ENCODE peak calls at places on chromosome 11, in nine cellular contexts. One of them, this sample, is unnamed.

GRCh38 chr11:115528217-115528616 is 24.0 kb upstream of the CADM1 start:
- DNase-seq in pancreas: no peak
- DNase-seq in fibroblast of lung: no peak
- DNase-seq in HepG2: no peak
- DNase-seq in PC-9: no peak
- DNase-seq in coronary artery: no peak
- DNase-seq in aorta: no peak
- DNase-seq in K562: no peak
- DNase-seq in CD8-positive, alpha-beta T cell: no peak
- DNase-seq in this sample: no peak

GRCh38 chr11:61480936-61481335 is 27.6 kb upstream of the LRRC10B start:
- DNase-seq in pancreas: no peak
- DNase-seq in fibroblast of lung: no peak
- DNase-seq in HepG2: no peak
- DNase-seq in PC-9: peak; percentile 89
- DNase-seq in coronary artery: no peak
- DNase-seq in aorta: no peak
- DNase-seq in K562: no peak
- DNase-seq in CD8-positive, alpha-beta T cell: no peak
- DNase-seq in this sample: no peak

GRCh38 chr11:68145120-68145866 is 24.1 kb upstream of the CHKA start:
- DNase-seq in pancreas: peak; percentile 79
- DNase-seq in fibroblast of lung: no peak
- DNase-seq in HepG2: peak; percentile 92
- DNase-seq in PC-9: peak; percentile 95
- DNase-seq in coronary artery: no peak
- DNase-seq in aorta: no peak
- DNase-seq in K562: no peak
- DNase-seq in CD8-positive, alpha-beta T cell: no peak
- DNase-seq in this sample: no peak

GRCh38 chr11:16191212-16191851 is 165.0 kb downstream of the SOX6 start:
- DNase-seq in pancreas: no peak
- DNase-seq in fibroblast of lung: no peak
- DNase-seq in HepG2: peak; percentile 9
- DNase-seq in PC-9: no peak
- DNase-seq in coronary artery: no peak
- DNase-seq in aorta: no peak
- DNase-seq in K562: peak; percentile 35
- DNase-seq in CD8-positive, alpha-beta T cell: no peak
- DNase-seq in this sample: no peak

GRCh38 chr11:111272420-111272819 is 25.9 kb upstream of the POU2AF3 start:
- DNase-seq in pancreas: no peak
- DNase-seq in fibroblast of lung: no peak
- DNase-seq in HepG2: no peak
- DNase-seq in PC-9: no peak
- DNase-seq in coronary artery: no peak
- DNase-seq in aorta: no peak
- DNase-seq in K562: no peak
- DNase-seq in CD8-positive, alpha-beta T cell: no peak
- DNase-seq in this sample: no peak

GRCh38 chr11:69310351-69310750 is 16.4 kb downstream of the MYEOV start:
- DNase-seq in pancreas: no peak
- DNase-seq in fibroblast of lung: no peak
- DNase-seq in HepG2: no peak
- DNase-seq in PC-9: no peak
- DNase-seq in coronary artery: no peak
- DNase-seq in aorta: no peak
- DNase-seq in K562: no peak
- DNase-seq in CD8-positive, alpha-beta T cell: no peak
- DNase-seq in this sample: no peak

GRCh38 chr11:77176996-77177395 is 49.0 kb downstream of the MYO7A start:
- DNase-seq in pancreas: no peak
- DNase-seq in fibroblast of lung: no peak
- DNase-seq in HepG2: no peak
- DNase-seq in PC-9: no peak
- DNase-seq in coronary artery: no peak
- DNase-seq in aorta: no peak
- DNase-seq in K562: no peak
- DNase-seq in CD8-positive, alpha-beta T cell: no peak
- DNase-seq in this sample: no peak

GRCh38 chr11:112637046-112637445 is 324.2 kb upstream of the NCAM1 start:
- DNase-seq in pancreas: no peak
- DNase-seq in fibroblast of lung: no peak
- DNase-seq in HepG2: no peak
- DNase-seq in PC-9: no peak
- DNase-seq in coronary artery: no peak
- DNase-seq in aorta: no peak
- DNase-seq in K562: no peak
- DNase-seq in CD8-positive, alpha-beta T cell: no peak
- DNase-seq in this sample: peak; percentile 90

GRCh38 chr11:69272961-69273461 is 20.9 kb upstream of the MYEOV start:
- DNase-seq in pancreas: no peak
- DNase-seq in fibroblast of lung: no peak
- DNase-seq in HepG2: no peak
- DNase-seq in PC-9: no peak
- DNase-seq in coronary artery: no peak
- DNase-seq in aorta: no peak
- DNase-seq in K562: no peak
- DNase-seq in CD8-positive, alpha-beta T cell: no peak
- DNase-seq in this sample: no peak

GRCh38 chr11:116231540-116231939 is 541.2 kb downstream of the BUD13 start:
- DNase-seq in pancreas: no peak
- DNase-seq in fibroblast of lung: no peak
- DNase-seq in HepG2: no peak
- DNase-seq in PC-9: no peak
- DNase-seq in coronary artery: no peak
- DNase-seq in aorta: no peak
- DNase-seq in K562: no peak
- DNase-seq in CD8-positive, alpha-beta T cell: no peak
- DNase-seq in this sample: no peak

GRCh38 chr11:121134758-121135312 is 33.8 kb downstream of the TECTA start:
- DNase-seq in pancreas: no peak
- DNase-seq in fibroblast of lung: no peak
- DNase-seq in HepG2: no peak
- DNase-seq in PC-9: no peak
- DNase-seq in coronary artery: no peak
- DNase-seq in aorta: no peak
- DNase-seq in K562: no peak
- DNase-seq in CD8-positive, alpha-beta T cell: no peak
- DNase-seq in this sample: no peak

DNA sequence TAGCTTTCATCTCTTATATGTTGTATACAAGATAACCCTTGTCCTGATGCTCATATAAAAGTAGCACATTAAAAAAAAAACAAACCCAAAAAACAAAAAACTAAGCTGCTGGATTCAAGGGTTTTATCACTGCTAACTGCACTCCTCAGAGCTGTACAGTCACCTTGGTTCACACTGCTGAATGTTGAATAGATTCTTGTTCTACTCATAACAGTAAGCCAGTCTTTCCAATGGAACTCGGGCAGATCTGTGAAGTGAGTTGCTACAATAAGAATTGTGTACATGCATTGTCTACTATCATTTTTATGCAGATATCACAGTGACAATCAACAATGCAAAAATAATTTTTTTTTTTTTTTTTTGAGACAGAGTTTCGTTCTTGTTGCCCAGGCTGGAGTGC is 4.7 kb downstream of the HARBI1 start:
- DNase-seq in pancreas: no peak
- DNase-seq in fibroblast of lung: no peak
- DNase-seq in HepG2: no peak
- DNase-seq in PC-9: no peak
- DNase-seq in coronary artery: no peak
- DNase-seq in aorta: no peak
- DNase-seq in K562: no peak
- DNase-seq in CD8-positive, alpha-beta T cell: no peak
- DNase-seq in this sample: no peak
- H3K27ac ChIP-seq in pancreas: no peak overlapping the region
- H3K27ac ChIP-seq in fibroblast of lung: no peak overlapping the region
- H3K27ac ChIP-seq in HepG2: peak overlapping the region; percentile 72
- H3K27ac ChIP-seq in PC-9: no peak overlapping the region
- H3K27ac ChIP-seq in coronary artery: no peak overlapping the region
- H3K27ac ChIP-seq in aorta: no peak overlapping the region
- H3K27ac ChIP-seq in K562: peak overlapping the region; percentile 21
- H3K27ac ChIP-seq in CD8-positive, alpha-beta T cell: no peak overlapping the region
- H3K27ac ChIP-seq in this sample: peak overlapping the region; percentile 88

DNA sequence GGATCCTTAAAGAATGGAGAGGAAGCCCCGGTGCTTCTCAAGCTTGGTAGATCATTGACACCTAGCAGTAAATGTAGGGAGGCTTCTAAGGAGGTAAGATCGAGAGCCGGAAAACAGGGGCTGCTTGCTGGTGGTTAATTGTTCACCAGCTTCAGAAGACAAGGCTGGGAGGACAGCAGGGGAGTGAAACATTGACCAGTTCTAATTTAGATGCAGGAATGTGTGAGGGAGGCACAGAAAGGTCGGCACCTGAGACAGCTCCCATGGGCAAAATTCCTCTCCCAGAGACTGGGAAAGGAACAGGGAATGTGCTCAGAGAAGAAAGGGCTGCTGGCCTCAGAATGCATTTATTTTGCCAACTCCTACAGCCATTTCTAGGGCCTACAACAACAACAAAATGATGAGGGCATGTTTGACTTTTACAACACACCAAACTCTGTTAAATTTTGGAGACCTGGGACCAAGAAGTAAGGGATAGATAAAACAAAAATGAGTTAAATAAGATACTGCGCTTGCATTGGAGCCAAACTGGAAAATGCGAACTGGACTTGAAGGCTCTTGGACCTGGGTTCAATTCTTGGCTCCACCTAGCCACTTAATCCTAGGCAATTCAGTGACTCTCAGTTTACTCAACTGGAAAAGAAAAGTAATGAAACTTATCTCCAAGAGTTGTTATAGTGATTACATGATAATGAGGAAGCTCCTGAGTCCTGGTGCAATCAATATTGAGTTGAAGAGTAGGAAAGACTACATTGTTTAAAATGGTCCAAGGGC is 31.0 kb downstream of the FZD4 start:
- DNase-seq in pancreas: peak; percentile 36
- DNase-seq in fibroblast of lung: peak; percentile 70
- DNase-seq in HepG2: peak; percentile 72
- DNase-seq in PC-9: no peak
- DNase-seq in coronary artery: no peak
- DNase-seq in aorta: no peak
- DNase-seq in K562: no peak
- DNase-seq in CD8-positive, alpha-beta T cell: no peak
- DNase-seq in this sample: no peak
- H3K27ac ChIP-seq in pancreas: peak overlapping the region; percentile 42
- H3K27ac ChIP-seq in fibroblast of lung: no peak overlapping the region
- H3K27ac ChIP-seq in HepG2: no peak overlapping the region
- H3K27ac ChIP-seq in PC-9: no peak overlapping the region
- H3K27ac ChIP-seq in coronary artery: peak overlapping the region; percentile 38
- H3K27ac ChIP-seq in aorta: peak overlapping the region; percentile 88
- H3K27ac ChIP-seq in K562: peak overlapping the region; percentile 54
- H3K27ac ChIP-seq in CD8-positive, alpha-beta T cell: no peak overlapping the region
- H3K27ac ChIP-seq in this sample: no peak overlapping the region

DNA sequence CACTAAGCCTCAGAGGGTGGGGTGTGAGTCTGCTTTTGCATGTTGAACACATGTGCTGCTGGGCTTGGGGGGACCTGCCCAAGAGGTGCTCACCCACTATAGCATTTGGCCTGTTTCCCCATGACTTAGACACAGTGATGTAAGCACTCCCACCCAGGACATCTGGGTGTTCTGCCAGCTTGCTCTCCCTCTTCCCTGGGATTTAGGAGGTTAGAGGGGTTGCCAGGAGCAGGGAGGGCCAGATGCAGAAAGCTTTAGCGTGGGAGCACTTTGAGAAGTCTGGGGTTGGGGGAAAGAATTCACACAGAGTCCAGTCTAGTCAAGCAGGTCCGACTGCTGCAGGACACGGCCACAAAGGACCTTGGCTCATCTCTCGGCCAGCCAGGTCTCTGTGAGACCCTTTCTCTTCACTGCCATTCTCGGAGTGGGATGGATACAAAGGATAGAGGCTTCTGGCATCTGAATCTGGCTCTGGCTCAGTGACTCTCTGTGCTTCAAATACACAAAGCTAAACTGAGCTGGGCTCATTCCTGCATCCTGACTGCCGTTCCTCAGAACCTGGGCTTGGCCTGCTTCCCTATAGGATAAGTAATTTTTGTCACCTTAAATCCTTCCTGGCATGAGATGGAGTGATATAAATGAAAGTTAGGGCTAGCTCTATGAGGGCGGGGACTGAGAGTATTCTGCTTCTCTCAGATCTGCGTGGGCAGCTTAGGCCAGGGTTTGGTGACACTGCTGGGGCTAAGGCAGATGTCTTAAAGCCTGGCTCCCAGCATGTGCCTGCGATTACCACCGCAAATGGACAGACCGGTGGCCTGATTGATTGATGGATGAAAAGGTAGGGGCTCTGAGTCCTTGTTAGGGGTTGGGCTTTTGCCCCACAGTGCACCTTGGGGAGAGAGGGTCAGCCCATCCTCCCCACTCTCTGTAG is 14.5 kb downstream of the USP2 start:
- DNase-seq in pancreas: no peak
- DNase-seq in fibroblast of lung: no peak
- DNase-seq in HepG2: no peak
- DNase-seq in PC-9: no peak
- DNase-seq in coronary artery: no peak
- DNase-seq in aorta: no peak
- DNase-seq in K562: no peak
- DNase-seq in CD8-positive, alpha-beta T cell: no peak
- DNase-seq in this sample: no peak
- H3K27ac ChIP-seq in pancreas: no peak overlapping the region
- H3K27ac ChIP-seq in fibroblast of lung: no peak overlapping the region
- H3K27ac ChIP-seq in HepG2: peak overlapping the region; percentile 93
- H3K27ac ChIP-seq in PC-9: no peak overlapping the region
- H3K27ac ChIP-seq in coronary artery: no peak overlapping the region
- H3K27ac ChIP-seq in aorta: no peak overlapping the region
- H3K27ac ChIP-seq in K562: no peak overlapping the region
- H3K27ac ChIP-seq in CD8-positive, alpha-beta T cell: no peak overlapping the region
- H3K27ac ChIP-seq in this sample: peak overlapping the region; percentile 54

GRCh38 chr11:18491924-18492323 is 34.8 kb downstream of the TSG101 start:
- DNase-seq in pancreas: no peak
- DNase-seq in fibroblast of lung: peak; percentile 13
- DNase-seq in HepG2: no peak
- DNase-seq in PC-9: no peak
- DNase-seq in coronary artery: no peak
- DNase-seq in aorta: no peak
- DNase-seq in K562: no peak
- DNase-seq in CD8-positive, alpha-beta T cell: no peak
- DNase-seq in this sample: no peak

GRCh38 chr11:18490736-18491485 is 35.3 kb downstream of the LDHAL6A start:
- DNase-seq in pancreas: no peak
- DNase-seq in fibroblast of lung: no peak
- DNase-seq in HepG2: no peak
- DNase-seq in PC-9: peak; percentile 61
- DNase-seq in coronary artery: no peak
- DNase-seq in aorta: no peak
- DNase-seq in K562: peak; percentile 73
- DNase-seq in CD8-positive, alpha-beta T cell: no peak
- DNase-seq in this sample: no peak

GRCh38 chr11:18493310-18493709 is 33.4 kb downstream of the TSG101 start:
- DNase-seq in pancreas: no peak
- DNase-seq in fibroblast of lung: no peak
- DNase-seq in HepG2: no peak
- DNase-seq in PC-9: peak; percentile 55
- DNase-seq in coronary artery: no peak
- DNase-seq in aorta: no peak
- DNase-seq in K562: no peak
- DNase-seq in CD8-positive, alpha-beta T cell: no peak
- DNase-seq in this sample: no peak

GRCh38 chr11:18492888-18493287 is 33.9 kb downstream of the TSG101 start:
- DNase-seq in pancreas: no peak
- DNase-seq in fibroblast of lung: peak; percentile 2
- DNase-seq in HepG2: no peak
- DNase-seq in PC-9: peak; percentile 52
- DNase-seq in coronary artery: no peak
- DNase-seq in aorta: no peak
- DNase-seq in K562: no peak
- DNase-seq in CD8-positive, alpha-beta T cell: no peak
- DNase-seq in this sample: no peak

GRCh38 chr11:18490319-18490718 is 34.7 kb downstream of the LDHAL6A start:
- DNase-seq in pancreas: no peak
- DNase-seq in fibroblast of lung: peak; percentile 13
- DNase-seq in HepG2: no peak
- DNase-seq in PC-9: peak; percentile 91
- DNase-seq in coronary artery: no peak
- DNase-seq in aorta: no peak
- DNase-seq in K562: no peak
- DNase-seq in CD8-positive, alpha-beta T cell: no peak
- DNase-seq in this sample: no peak
- H3K27ac ChIP-seq in pancreas: no peak overlapping the region
- H3K27ac ChIP-seq in fibroblast of lung: no peak overlapping the region
- H3K27ac ChIP-seq in HepG2: no peak overlapping the region
- H3K27ac ChIP-seq in PC-9: peak overlapping the region; percentile 64
- H3K27ac ChIP-seq in coronary artery: no peak overlapping the region
- H3K27ac ChIP-seq in aorta: no peak overlapping the region
- H3K27ac ChIP-seq in K562: no peak overlapping the region
- H3K27ac ChIP-seq in CD8-positive, alpha-beta T cell: no peak overlapping the region
- H3K27ac ChIP-seq in this sample: peak overlapping the region; percentile 16

This sample was measured in substantia nigra.